ENCODE peak calls at places on chromosomes 12 and 14, in ten cellular contexts. Y is T-helper 9 cell, J is ACHN, N is myocyte, L is heart left ventricle, U is tibial artery, I is NCI-H2107, D is GM13977, Z is left cardiac atrium, W is astrocyte of the spinal cord. H is an unnamed sample.

GRCh38 chr12:65628061-65628460 is 196.2 kb upstream of the HMGA2 start:
- DNase-seq in Y (no peak), J (no peak), N (no peak), L (no peak), U (no peak), I (no peak), D (no peak), Z (no peak), W (no peak), H (no peak)

GRCh38 chr12:12979731-12980259 is 20.3 kb downstream of the HEBP1 start:
- DNase-seq in Y (no peak), J (peak; percentile 90), N (peak; percentile 67), L (no peak), U (no peak), I (no peak), D (no peak), Z (peak; percentile 43), W (peak; percentile 96), H (no peak)

GRCh38 chr14:100487304-100487703 is 99.9 kb downstream of the BEGAIN start:
- DNase-seq in Y (no peak), J (no peak), N (peak; percentile 8), L (no peak), U (no peak), I (no peak), D (no peak), Z (no peak), W (no peak), H (no peak)

GRCh38 chr14:98175436-98175835 is 1096.6 kb downstream of the BCL11B start:
- DNase-seq in Y (no peak), J (no peak), N (no peak), L (no peak), U (no peak), I (no peak), D (no peak), Z (no peak), W (no peak), H (no peak)

GRCh38 chr12:84760091-84760490 is 152.5 kb downstream of the SLC6A15 start:
- DNase-seq in Y (no peak), J (no peak), N (peak; percentile 29), L (no peak), U (no peak), I (no peak), D (no peak), Z (no peak), W (peak; percentile 41), H (no peak)

GRCh38 chr12:70581199-70581598 is 56.0 kb downstream of the PTPRB start:
- DNase-seq in Y (no peak), J (no peak), N (no peak), L (no peak), U (no peak), I (no peak), D (peak; percentile 11), Z (no peak), W (no peak), H (no peak)

GRCh38 chr14:52044791-52045522 is 23.9 kb downstream of the NID2 start:
- DNase-seq in Y (no peak), J (no peak), N (no peak), L (no peak), U (no peak), I (no peak), D (no peak), Z (no peak), W (peak; percentile 86), H (peak; percentile 39)

GRCh38 chr12:95951515-95951914 is 8.4 kb downstream of the AMDHD1 start:
- DNase-seq in Y (no peak), J (no peak), N (no peak), L (no peak), U (no peak), I (no peak), D (no peak), Z (no peak), W (no peak), H (no peak)

GRCh38 chr14:51517116-51517515 is 134.6 kb upstream of the FRMD6 start:
- DNase-seq in Y (no peak), J (no peak), N (no peak), L (peak; percentile 35), U (no peak), I (no peak), D (no peak), Z (no peak), W (no peak), H (no peak)

GRCh38 chr14:97602438-97603117 is 805.4 kb downstream of the VRK1 start:
- DNase-seq in Y (peak; percentile 67), J (no peak), N (no peak), L (no peak), U (no peak), I (no peak), D (no peak), Z (peak; percentile 17), W (no peak), H (no peak)

GRCh38 chr12:128551266-128552025 is 272.3 kb downstream of the SLC15A4 start:
- DNase-seq in Y (no peak), J (no peak), N (no peak), L (no peak), U (no peak), I (peak; percentile 77), D (no peak), Z (no peak), W (no peak), H (no peak)

GRCh38 chr14:76884853-76885276 is 58.7 kb downstream of the LRRC74A start:
- DNase-seq in Y (no peak), J (no peak), N (no peak), L (peak; percentile 74), U (peak; percentile 47), I (no peak), D (no peak), Z (peak; percentile 73), W (no peak), H (no peak)

GRCh38 chr12:62691309-62691708 is 224.7 kb downstream of the MON2 start:
- DNase-seq in Y (no peak), J (no peak), N (no peak), L (no peak), U (no peak), I (no peak), D (no peak), Z (no peak), W (no peak), H (no peak)

GRCh38 chr14:102891556-102891955 is 30.9 kb upstream of the AMN start:
- DNase-seq in Y (no peak), J (no peak), N (peak; percentile 54), L (no peak), U (no peak), I (no peak), D (no peak), Z (no peak), W (peak; percentile 76), H (no peak)

GRCh38 chr12:122275459-122275858 is 9.2 kb upstream of the VPS33A start:
- DNase-seq in Y (no peak), J (no peak), N (no peak), L (no peak), U (no peak), I (no peak), D (no peak), Z (no peak), W (no peak), H (no peak)

GRCh38 chr12:67689339-67689738 is 40.8 kb downstream of the DYRK2 start:
- DNase-seq in Y (no peak), J (no peak), N (no peak), L (no peak), U (no peak), I (no peak), D (no peak), Z (no peak), W (no peak), H (no peak)

GRCh38 chr14:26138764-26139445 is 458.9 kb downstream of the NOVA1 start:
- DNase-seq in Y (no peak), J (peak; percentile 47), N (no peak), L (no peak), U (no peak), I (no peak), D (no peak), Z (no peak), W (peak; percentile 14), H (peak; percentile 77)

GRCh38 chr14:63203618-63204406 is 431 bp upstream of the RHOJ start:
- DNase-seq in Y (no peak), J (peak; percentile 54), N (peak; percentile 76), L (peak; percentile 89), U (peak; percentile 74), I (peak; percentile 72), D (no peak), Z (peak; percentile 90), W (peak; percentile 98), H (peak; percentile 95)

GRCh38 chr14:56490379-56490778 is 89.2 kb upstream of the TMEM260 start:
- DNase-seq in Y (no peak), J (peak; percentile 34), N (peak; percentile 47), L (no peak), U (no peak), I (peak; percentile 37), D (no peak), Z (no peak), W (peak; percentile 51), H (peak; percentile 77)